ENCODE peak calls at places on chromosomes 16 and 17, in nine cellular contexts. H, U, N, K, L, F, T, S and Z are unnamed samples.

GRCh38 chr17:57672971-57673370 is 72.1 kb downstream of the CCDC182 start:
- DNase-seq in H (no peak), U (no peak), N (peak; percentile 18), K (peak; percentile 22), L (no peak), F (no peak), T (no peak), S (no peak), Z (no peak)

GRCh38 chr16:89921699-89922476 is 1.3 kb upstream of the TUBB3 start:
- DNase-seq in H (no peak), U (no peak), N (peak; percentile 84), K (peak; percentile 69), L (peak; percentile 86), F (peak; percentile 87), T (peak; percentile 85), S (peak; percentile 80), Z (no peak)

GRCh38 chr17:74645010-74645409 is 21.5 kb upstream of the CD300E start:
- DNase-seq in H (no peak), U (no peak), N (no peak), K (no peak), L (no peak), F (no peak), T (no peak), S (no peak), Z (no peak)

GRCh38 chr17:17719966-17720543 is 38.8 kb downstream of the RAI1 start:
- DNase-seq in H (no peak), U (no peak), N (no peak), K (no peak), L (no peak), F (peak; percentile 26), T (no peak), S (no peak), Z (no peak)

GRCh38 chr16:87132361-87133014 is 184.7 kb downstream of the C16orf95 start:
- DNase-seq in H (no peak), U (no peak), N (peak; percentile 33), K (no peak), L (peak; percentile 8), F (peak; percentile 49), T (peak; percentile 47), S (peak; percentile 84), Z (no peak)

GRCh38 chr17:5209396-5209795 is 17.7 kb upstream of the ZNF594 start:
- DNase-seq in H (no peak), U (no peak), N (no peak), K (no peak), L (no peak), F (no peak), T (peak; percentile 43), S (no peak), Z (no peak)

GRCh38 chr16:88782454-88783390 is 2.3 kb downstream of the PIEZO1 start:
- DNase-seq in H (no peak), U (no peak), N (no peak), K (no peak), L (no peak), F (peak; percentile 86), T (no peak), S (no peak), Z (no peak)

GRCh38 chr17:28749516-28750177 is 5.8 kb downstream of the TRAF4 start:
- DNase-seq in H (no peak), U (no peak), N (no peak), K (no peak), L (no peak), F (no peak), T (no peak), S (no peak), Z (no peak)

GRCh38 chr17:14211778-14212177 is 24.9 kb downstream of the CDRT15 start:
- DNase-seq in H (no peak), U (peak; percentile 42), N (peak; percentile 71), K (peak; percentile 67), L (no peak), F (no peak), T (no peak), S (no peak), Z (no peak)

GRCh38 chr16:19291459-19291858 is 5.9 kb downstream of the CLEC19A start:
- DNase-seq in H (no peak), U (no peak), N (peak; percentile 49), K (no peak), L (no peak), F (peak; percentile 20), T (no peak), S (no peak), Z (no peak)

GRCh38 chr16:82062645-82063058 is 27.6 kb downstream of the HSD17B2 start:
- DNase-seq in H (no peak), U (no peak), N (no peak), K (no peak), L (peak; percentile 34), F (no peak), T (peak; percentile 45), S (peak; percentile 48), Z (no peak)

GRCh38 chr17:31623990-31624389 is 232.5 kb downstream of the RAB11FIP4 start:
- DNase-seq in H (no peak), U (no peak), N (no peak), K (no peak), L (no peak), F (peak; percentile 10), T (no peak), S (no peak), Z (no peak)

GRCh38 chr17:75661531-75661930 is 5.4 kb downstream of the RECQL5 start:
- DNase-seq in H (no peak), U (no peak), N (no peak), K (no peak), L (no peak), F (no peak), T (no peak), S (no peak), Z (no peak)

GRCh38 chr17:60525347-60525623 is 757 bp downstream of the APPBP2 start:
- DNase-seq in H (no peak), U (no peak), N (no peak), K (peak; percentile 41), L (no peak), F (peak; percentile 16), T (no peak), S (no peak), Z (no peak)

GRCh38 chr16:28063047-28063521 is 430 bp downstream of the GSG1L start:
- DNase-seq in H (no peak), U (no peak), N (peak; percentile 84), K (peak; percentile 60), L (no peak), F (no peak), T (no peak), S (no peak), Z (no peak)
- H3K4me3 ChIP-seq in H (peak overlapping the region; percentile 45), U (no peak overlapping the region), N (peak overlapping the region; percentile 52), K (peak overlapping the region; percentile 63), L (no peak overlapping the region), F (no peak overlapping the region), T (peak overlapping the region; percentile 31), S (peak overlapping the region; percentile 26), Z (no peak overlapping the region)

GRCh38 chr17:77163001-77163400 is 22.2 kb downstream of the SEC14L1 start:
- DNase-seq in H (no peak), U (no peak), N (no peak), K (no peak), L (no peak), F (no peak), T (no peak), S (no peak), Z (no peak)

GRCh38 chr17:77163521-77164280 is 22.9 kb downstream of the SEC14L1 start:
- DNase-seq in H (no peak), U (no peak), N (no peak), K (no peak), L (no peak), F (no peak), T (no peak), S (no peak), Z (no peak)

GRCh38 chr17:77161953-77162352 is 21.2 kb downstream of the SEC14L1 start:
- DNase-seq in H (no peak), U (no peak), N (no peak), K (no peak), L (no peak), F (no peak), T (no peak), S (no peak), Z (no peak)

GRCh38 chr17:77165577-77165976 is 24.8 kb downstream of the SEC14L1 start:
- DNase-seq in H (no peak), U (no peak), N (no peak), K (no peak), L (no peak), F (no peak), T (no peak), S (no peak), Z (no peak)

GRCh38 chr17:77164483-77165030 is 23.8 kb downstream of the SEC14L1 start:
- DNase-seq in H (no peak), U (no peak), N (no peak), K (no peak), L (no peak), F (no peak), T (no peak), S (no peak), Z (no peak)
- H3K4me3 ChIP-seq in H (no peak overlapping the region), U (no peak overlapping the region), N (no peak overlapping the region), K (no peak overlapping the region), L (no peak overlapping the region), F (no peak overlapping the region), T (no peak overlapping the region), S (no peak overlapping the region), Z (no peak overlapping the region)

GRCh38 chr17:78655251-78655940 is 78.2 kb upstream of the DNAH17 start:
- DNase-seq in H (no peak), U (no peak), N (no peak), K (no peak), L (no peak), F (no peak), T (no peak), S (no peak), Z (no peak)
- H3K4me3 ChIP-seq in H (no peak overlapping the region), U (no peak overlapping the region), N (no peak overlapping the region), K (no peak overlapping the region), L (no peak overlapping the region), F (no peak overlapping the region), T (no peak overlapping the region), S (no peak overlapping the region), Z (no peak overlapping the region)

GRCh38 chr17:44235583-44235936 is 16.1 kb upstream of the UBTF start:
- DNase-seq in H (no peak), U (no peak), N (no peak), K (no peak), L (no peak), F (peak; percentile 96), T (no peak), S (no peak), Z (no peak)
- H3K4me3 ChIP-seq in H (no peak overlapping the region), U (no peak overlapping the region), N (no peak overlapping the region), K (no peak overlapping the region), L (no peak overlapping the region), F (peak overlapping the region; percentile 6), T (no peak overlapping the region), S (no peak overlapping the region), Z (no peak overlapping the region)